ENCODE peak calls at places on chromosomes 1 and 21, in six cellular contexts. P is stomach, A is A549, O is suprapubic skin, Y is tibial nerve, U is OCI-LY7. W is an unnamed sample. For H3K4me1, the result is how much of the 10 kb centered on the place peaks cover.

GRCh38 chr1:19643602-19644419 is at the start of gene NBL1:
- DNase-seq in P (peak), A (peak), O (no peak), Y (peak), U (no peak), W (no peak)

GRCh38 chr1:108817016-108817415 is 39.9 kb downstream of the AKNAD1 start:
- DNase-seq in P (no peak), A (no peak), O (no peak), Y (peak), U (no peak), W (no peak)

GRCh38 chr1:95309031-95309459 is 75.0 kb downstream of the RWDD3 start:
- DNase-seq in P (no peak), A (peak), O (no peak), Y (no peak), U (peak), W (no peak)

GRCh38 chr1:108033486-108034081 is 68.6 kb upstream of the VAV3 start:
- DNase-seq in P (no peak), A (no peak), O (no peak), Y (no peak), U (no peak), W (no peak)

GRCh38 chr1:187877220-187877619 is 1048.5 kb downstream of the PLA2G4A start:
- DNase-seq in P (no peak), A (no peak), O (no peak), Y (no peak), U (no peak), W (no peak)

GRCh38 chr1:2989976-2990375 is 31.3 kb upstream of the ACTRT2 start:
- DNase-seq in P (no peak), A (no peak), O (peak), Y (no peak), U (no peak), W (peak)

GRCh38 chr1:226962421-226963391 is 22.6 kb downstream of the COQ8A start:
- DNase-seq in P (no peak), A (no peak), O (no peak), Y (no peak), U (no peak), W (no peak)

GRCh38 chr1:211985556-211986264 is 49.6 kb downstream of the INTS7 start:
- DNase-seq in P (no peak), A (no peak), O (no peak), Y (no peak), U (no peak), W (no peak)

GRCh38 chr1:209246660-209247059 is 336.9 kb upstream of the CAMK1G start:
- DNase-seq in P (no peak), A (peak), O (no peak), Y (no peak), U (no peak), W (no peak)

GRCh38 chr21:42360317-42360716 is 6.0 kb downstream of the TFF1 start:
- DNase-seq in P (no peak), A (no peak), O (no peak), Y (no peak), U (peak), W (no peak)

GRCh38 chr1:46411601-46412341 is 17.7 kb downstream of the FAAH start:
- DNase-seq in P (no peak), A (no peak), O (no peak), Y (no peak), U (no peak), W (no peak)

GRCh38 chr1:59006932-59007331 is 223.1 kb upstream of the JUN start:
- DNase-seq in P (no peak), A (no peak), O (no peak), Y (no peak), U (no peak), W (no peak)

GRCh38 chr1:20980051-20980450 is 192.9 kb upstream of the HP1BP3 start:
- DNase-seq in P (no peak), A (no peak), O (no peak), Y (no peak), U (no peak), W (no peak)

GRCh38 chr1:156822680-156823079 is 6.0 kb upstream of the SH2D2A start:
- DNase-seq in P (no peak), A (no peak), O (no peak), Y (no peak), U (no peak), W (no peak)

GRCh38 chr1:160149235-160149634 is 2.2 kb upstream of the ATP1A4 start:
- DNase-seq in P (no peak), A (no peak), O (no peak), Y (no peak), U (no peak), W (no peak)

GRCh38 chr1:41314781-41315481 is 46.3 kb upstream of the FOXO6 start:
- DNase-seq in P (peak), A (no peak), O (no peak), Y (no peak), U (no peak), W (no peak)

GRCh38 chr1:23497777-23498439 is 13.9 kb upstream of the ASAP3 start:
- DNase-seq in P (no peak), A (no peak), O (no peak), Y (no peak), U (no peak), W (no peak)

GRCh38 chr21:45341779-45342178 is 54.1 kb upstream of the POFUT2 start:
- DNase-seq in P (no peak), A (no peak), O (no peak), Y (no peak), U (no peak), W (no peak)

GRCh38 chr1:40592107-40592773 is 60.8 kb downstream of the ZNF684 start:
- DNase-seq in P (no peak), A (no peak), O (no peak), Y (no peak), U (peak), W (no peak)

DNA sequence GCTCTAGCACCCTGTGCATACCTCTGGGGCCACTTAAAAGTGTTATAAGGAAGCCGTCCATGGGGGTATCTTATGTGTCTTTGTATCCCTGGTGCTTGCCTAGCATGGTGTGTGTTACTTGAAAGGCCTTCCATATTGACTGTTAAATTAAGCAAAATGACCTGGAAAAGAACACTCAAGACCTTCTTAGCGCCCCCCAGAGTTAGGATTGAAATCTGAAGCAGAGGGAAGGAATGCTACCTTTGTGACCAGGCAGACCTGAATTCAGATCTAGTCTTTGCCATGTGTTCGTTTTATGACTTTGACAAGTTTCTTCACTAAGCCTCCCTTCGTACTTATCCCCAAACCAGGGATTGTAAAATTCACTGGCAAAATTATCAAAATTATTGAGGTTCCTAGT is 59.9 kb downstream of the SLC22A15 start:
- DNase-seq in P (no peak), A (no peak), O (no peak), Y (no peak), U (no peak), W (no peak)
- TF ChIP-seq CTCF in P (no peak), A (no peak), O (no peak), Y (no peak), U (peak), W (no peak)

GRCh38 chr1:10519016-10519417 is 44.3 kb downstream of the PEX14 start:
- DNase-seq in P (peak), A (no peak), O (no peak), Y (no peak), U (no peak), W (no peak)
- H3K4me1 ChIP-seq in P (half or more), A (under half), O (half or more), Y (under half), U (under half), W (under half)

GRCh38 chr1:247531937-247532336 is 4.3 kb downstream of the OR2C3 start:
- DNase-seq in P (no peak), A (no peak), O (no peak), Y (no peak), U (no peak), W (no peak)
- TF ChIP-seq CTCF in P (no peak), A (no peak), O (no peak), Y (no peak), U (peak), W (no peak)

GRCh38 chr1:235875236-235875635 is 8.5 kb upstream of the LYST start:
- DNase-seq in P (no peak), A (no peak), O (no peak), Y (no peak), U (no peak), W (no peak)

GRCh38 chr1:235881930-235882700 is 15.4 kb upstream of the LYST start:
- DNase-seq in P (no peak), A (no peak), O (peak), Y (no peak), U (no peak), W (no peak)

GRCh38 chr1:235876292-235876914 is 9.7 kb upstream of the LYST start:
- DNase-seq in P (no peak), A (no peak), O (no peak), Y (no peak), U (no peak), W (no peak)

GRCh38 chr1:235874226-235874625 is 7.5 kb upstream of the LYST start:
- DNase-seq in P (no peak), A (no peak), O (no peak), Y (no peak), U (no peak), W (no peak)

DNA sequence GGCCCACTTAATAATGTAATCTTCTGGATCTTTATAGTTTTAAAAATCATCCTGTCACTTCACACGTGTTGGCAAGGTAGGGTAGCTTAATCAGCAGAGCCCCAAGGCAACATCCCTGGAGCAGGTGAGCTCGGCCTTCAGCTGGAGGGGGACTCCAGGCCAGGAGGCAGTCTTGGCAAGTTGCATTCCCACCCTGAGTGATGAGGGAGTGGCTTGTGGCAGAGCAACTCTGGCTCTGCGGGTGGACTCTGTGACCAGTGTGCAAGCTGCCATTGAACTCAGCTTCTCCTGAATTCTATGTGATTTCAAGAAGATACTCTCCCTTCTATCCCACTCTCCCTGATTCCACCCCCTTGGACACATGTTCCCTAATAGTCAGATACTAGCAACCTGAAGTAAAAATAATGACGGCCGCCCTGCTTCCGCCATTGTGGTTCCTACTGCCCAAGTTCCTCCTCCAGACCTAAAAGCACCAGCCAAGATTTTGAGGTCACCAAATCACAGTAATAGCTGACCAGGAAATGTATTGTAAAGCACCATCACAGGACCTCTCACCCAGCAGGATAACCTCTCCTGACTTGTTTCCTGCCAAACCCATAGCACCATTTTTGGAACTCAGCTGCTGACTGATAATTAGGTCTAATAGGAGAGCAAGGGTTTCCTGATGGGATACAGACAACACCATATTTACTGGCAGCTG is 11.5 kb upstream of the LYST start:
- DNase-seq in P (no peak), A (no peak), O (no peak), Y (no peak), U (no peak), W (no peak)
- H3K4me1 ChIP-seq in P (under half), A (under half), O (under half), Y (under half), U (under half), W (under half)

DNA sequence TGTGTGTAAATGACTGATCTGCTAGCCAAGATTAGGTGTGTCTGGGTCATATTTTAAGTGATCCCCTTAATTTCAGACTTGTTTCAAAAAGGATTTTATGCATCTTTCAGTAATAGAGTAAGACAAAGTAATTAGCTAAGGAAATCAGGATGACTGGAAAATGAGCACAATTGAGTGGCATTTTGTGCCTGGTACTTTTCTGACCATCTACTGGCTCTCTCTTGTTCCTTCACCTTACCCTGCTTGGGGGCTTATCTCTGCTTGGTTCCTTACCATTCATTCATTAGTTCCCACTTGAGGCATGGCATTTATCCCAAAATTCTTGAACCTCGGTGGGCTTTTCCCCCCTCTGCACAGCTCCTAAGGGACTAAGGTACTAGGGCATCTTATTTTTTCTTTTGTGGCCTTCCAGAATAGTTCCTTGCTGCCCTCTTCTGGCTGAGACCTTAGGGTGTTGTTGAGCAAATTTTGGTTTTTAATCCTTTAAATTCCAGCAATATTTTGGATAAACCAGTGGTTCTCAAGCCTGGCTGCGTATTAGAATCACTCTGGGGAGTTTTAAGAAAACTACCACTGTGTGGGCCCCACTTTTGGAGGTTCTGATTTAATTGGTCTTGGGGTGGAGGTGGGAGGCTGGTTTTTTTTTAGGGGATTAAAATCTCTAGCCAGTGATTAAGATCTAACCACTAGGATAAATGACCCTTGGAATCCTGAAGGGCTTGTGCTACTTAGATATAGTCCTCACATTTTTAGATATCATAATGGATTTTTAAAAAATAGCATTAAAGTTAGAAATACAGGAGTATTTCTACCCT is 50.8 kb downstream of the HS2ST1 start:
- DNase-seq in P (no peak), A (peak), O (no peak), Y (no peak), U (peak), W (no peak)
- TF ChIP-seq CTCF in P (peak), A (peak), O (no peak), Y (peak), U (peak), W (peak)

GRCh38 chr1:50271337-50271736 is 151.9 kb downstream of the DMRTA2 start:
- DNase-seq in P (no peak), A (no peak), O (no peak), Y (no peak), U (no peak), W (no peak)

GRCh38 chr1:50272923-50273322 is 150.3 kb downstream of the DMRTA2 start:
- DNase-seq in P (no peak), A (no peak), O (no peak), Y (no peak), U (no peak), W (no peak)

GRCh38 chr1:50275564-50275963 is 147.7 kb downstream of the DMRTA2 start:
- DNase-seq in P (no peak), A (no peak), O (no peak), Y (no peak), U (no peak), W (no peak)

GRCh38 chr1:50270926-50271325 is 152.3 kb downstream of the DMRTA2 start:
- DNase-seq in P (no peak), A (no peak), O (no peak), Y (no peak), U (no peak), W (no peak)

GRCh38 chr1:50271968-50272578 is 151.2 kb downstream of the DMRTA2 start:
- DNase-seq in P (peak), A (peak), O (no peak), Y (no peak), U (peak), W (peak)
- H3K4me1 ChIP-seq in P (under half), A (under half), O (under half), Y (under half), U (under half), W (under half)

GRCh38 chr1:178057863-178058576 is 35.9 kb upstream of the RASAL2 start:
- DNase-seq in P (no peak), A (no peak), O (no peak), Y (peak), U (no peak), W (no peak)
- TF ChIP-seq CTCF in P (no peak), A (no peak), O (no peak), Y (no peak), U (no peak), W (no peak)

GRCh38 chr1:24925082-24925779 is 4.8 kb downstream of the RUNX3 start:
- DNase-seq in P (no peak), A (no peak), O (no peak), Y (no peak), U (no peak), W (no peak)
- H3K4me1 ChIP-seq in P (under half), A (under half), O (under half), Y (under half), U (half or more), W (under half)

GRCh38 chr1:28031173-28031572 is 57.2 kb downstream of the EYA3 start:
- DNase-seq in P (no peak), A (no peak), O (no peak), Y (no peak), U (no peak), W (no peak)

GRCh38 chr1:28037946-28038345 is 50.5 kb downstream of the EYA3 start:
- DNase-seq in P (no peak), A (no peak), O (no peak), Y (no peak), U (no peak), W (no peak)

GRCh38 chr1:28039341-28039740 is 49.1 kb downstream of the EYA3 start:
- DNase-seq in P (no peak), A (no peak), O (no peak), Y (no peak), U (no peak), W (no peak)

GRCh38 chr1:28035420-28035819 is 53.0 kb downstream of the EYA3 start:
- DNase-seq in P (no peak), A (no peak), O (no peak), Y (no peak), U (peak), W (no peak)

DNA sequence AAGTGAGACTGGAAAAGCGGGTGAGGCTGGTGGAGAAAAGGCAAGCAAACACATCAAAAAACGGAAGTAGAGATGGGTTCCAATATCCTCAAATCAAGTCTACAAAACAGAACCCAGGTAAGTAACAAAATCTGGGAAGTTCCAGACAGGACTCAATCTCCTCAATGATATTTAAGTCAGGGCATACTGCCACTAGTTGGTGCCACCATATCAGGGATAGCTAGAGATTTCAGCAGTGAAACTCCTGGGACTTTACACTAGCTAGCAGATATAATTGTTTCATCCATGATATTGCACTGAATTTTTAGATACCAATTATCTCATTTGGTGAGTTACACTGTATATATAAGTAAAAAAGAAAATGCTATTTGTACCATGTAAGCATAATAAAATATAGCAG is 52.0 kb downstream of the EYA3 start:
- DNase-seq in P (no peak), A (no peak), O (no peak), Y (no peak), U (peak), W (no peak)
- TF ChIP-seq CTCF in P (no peak), A (no peak), O (no peak), Y (no peak), U (peak), W (peak)

GRCh38 chr1:230101556-230101955 is 34.5 kb downstream of the GALNT2 start:
- DNase-seq in P (no peak), A (no peak), O (no peak), Y (no peak), U (no peak), W (no peak)
- H3K4me1 ChIP-seq in P (under half), A (half or more), O (under half), Y (under half), U (under half), W (under half)